ENCODE peak calls at places on chromosome 21, in seven cellular contexts. One of them, this sample, is unnamed.

GRCh38 chr21:44487831-44488230 is 32.5 kb downstream of the LRRC3 start:
- DNase-seq in fibroblast of lung: peak; percentile 38
- DNase-seq in aorta: no peak
- DNase-seq in heart left ventricle: no peak
- DNase-seq in left lung: no peak
- DNase-seq in breast epithelium: no peak
- DNase-seq in spleen: peak; percentile 58
- DNase-seq in this sample: no peak

GRCh38 chr21:19995253-19995652 is 1003.0 kb upstream of the NCAM2 start:
- DNase-seq in heart left ventricle: no peak
- DNase-seq in aorta: no peak
- DNase-seq in left lung: no peak
- DNase-seq in spleen: no peak
- DNase-seq in fibroblast of lung: no peak
- DNase-seq in breast epithelium: no peak
- DNase-seq in this sample: no peak

GRCh38 chr21:45502600-45502999 is 39.6 kb downstream of the SLC19A1 start:
- DNase-seq in fibroblast of lung: no peak
- DNase-seq in spleen: peak; percentile 46
- DNase-seq in heart left ventricle: no peak
- DNase-seq in breast epithelium: no peak
- DNase-seq in left lung: peak; percentile 35
- DNase-seq in aorta: peak; percentile 23
- DNase-seq in this sample: no peak

GRCh38 chr21:23162213-23162946 is 2164.2 kb downstream of the NCAM2 start:
- DNase-seq in fibroblast of lung: no peak
- DNase-seq in left lung: no peak
- DNase-seq in aorta: no peak
- DNase-seq in spleen: no peak
- DNase-seq in heart left ventricle: no peak
- DNase-seq in breast epithelium: no peak
- DNase-seq in this sample: no peak

GRCh38 chr21:33971492-33972013 is 55.9 kb upstream of the ATP5PO start:
- DNase-seq in left lung: no peak
- DNase-seq in breast epithelium: no peak
- DNase-seq in spleen: no peak
- DNase-seq in heart left ventricle: no peak
- DNase-seq in aorta: no peak
- DNase-seq in fibroblast of lung: no peak
- DNase-seq in this sample: no peak

GRCh38 chr21:45644041-45644906 is 749 bp downstream of the PCBP3 start:
- DNase-seq in heart left ventricle: no peak
- DNase-seq in fibroblast of lung: peak; percentile 28
- DNase-seq in spleen: no peak
- DNase-seq in left lung: no peak
- DNase-seq in breast epithelium: no peak
- DNase-seq in aorta: no peak
- DNase-seq in this sample: no peak

GRCh38 chr21:41166947-41167346 is 1.0 kb upstream of the BACE2 start:
- DNase-seq in spleen: no peak
- DNase-seq in heart left ventricle: peak; percentile 53
- DNase-seq in breast epithelium: peak; percentile 46
- DNase-seq in aorta: peak; percentile 67
- DNase-seq in fibroblast of lung: no peak
- DNase-seq in left lung: no peak
- DNase-seq in this sample: no peak

GRCh38 chr21:28959367-28960099 is 33.1 kb downstream of the LTN1 start:
- DNase-seq in breast epithelium: no peak
- DNase-seq in fibroblast of lung: peak; percentile 74
- DNase-seq in left lung: no peak
- DNase-seq in heart left ventricle: no peak
- DNase-seq in spleen: no peak
- DNase-seq in aorta: no peak
- DNase-seq in this sample: no peak

GRCh38 chr21:37670883-37671282 is 245.4 kb downstream of the KCNJ6 start:
- DNase-seq in heart left ventricle: no peak
- DNase-seq in breast epithelium: no peak
- DNase-seq in spleen: no peak
- DNase-seq in fibroblast of lung: peak; percentile 39
- DNase-seq in aorta: no peak
- DNase-seq in left lung: peak; percentile 49
- DNase-seq in this sample: no peak

GRCh38 chr21:14875186-14875585 is 189.6 kb downstream of the NRIP1 start:
- DNase-seq in heart left ventricle: no peak
- DNase-seq in aorta: no peak
- DNase-seq in left lung: no peak
- DNase-seq in spleen: no peak
- DNase-seq in fibroblast of lung: no peak
- DNase-seq in breast epithelium: no peak
- DNase-seq in this sample: no peak

GRCh38 chr21:17461014-17461413 is 51.8 kb upstream of the CXADR start:
- DNase-seq in heart left ventricle: peak; percentile 68
- DNase-seq in spleen: no peak
- DNase-seq in aorta: no peak
- DNase-seq in breast epithelium: no peak
- DNase-seq in left lung: no peak
- DNase-seq in fibroblast of lung: peak; percentile 93
- DNase-seq in this sample: no peak

GRCh38 chr21:27173052-27173451 is 206.2 kb upstream of the ADAMTS5 start:
- DNase-seq in heart left ventricle: no peak
- DNase-seq in breast epithelium: no peak
- DNase-seq in spleen: no peak
- DNase-seq in fibroblast of lung: peak; percentile 34
- DNase-seq in aorta: no peak
- DNase-seq in left lung: no peak
- DNase-seq in this sample: no peak

GRCh38 chr21:32687946-32688345 is 39.9 kb downstream of the SYNJ1 start:
- DNase-seq in heart left ventricle: no peak
- DNase-seq in fibroblast of lung: no peak
- DNase-seq in aorta: no peak
- DNase-seq in spleen: no peak
- DNase-seq in breast epithelium: no peak
- DNase-seq in left lung: no peak
- DNase-seq in this sample: no peak

GRCh38 chr21:44574457-44575306 is 1.2 kb downstream of the KRTAP10-4 start:
- DNase-seq in aorta: no peak
- DNase-seq in spleen: peak; percentile 70
- DNase-seq in heart left ventricle: no peak
- DNase-seq in fibroblast of lung: no peak
- DNase-seq in breast epithelium: no peak
- DNase-seq in left lung: no peak
- DNase-seq in this sample: no peak

GRCh38 chr21:26115899-26116298 is 54.7 kb downstream of the APP start:
- DNase-seq in spleen: no peak
- DNase-seq in breast epithelium: no peak
- DNase-seq in heart left ventricle: no peak
- DNase-seq in left lung: no peak
- DNase-seq in fibroblast of lung: peak; percentile 66
- DNase-seq in aorta: no peak
- DNase-seq in this sample: no peak

GRCh38 chr21:37207441-37208009 is 59.6 kb downstream of the VPS26C start:
- DNase-seq in spleen: peak; percentile 73
- DNase-seq in heart left ventricle: peak; percentile 53
- DNase-seq in breast epithelium: peak; percentile 72
- DNase-seq in aorta: peak; percentile 50
- DNase-seq in left lung: no peak
- DNase-seq in fibroblast of lung: peak; percentile 12
- DNase-seq in this sample: no peak

GRCh38 chr21:31218830-31219608 is 125.0 kb downstream of the TIAM1 start:
- DNase-seq in aorta: no peak
- DNase-seq in left lung: no peak
- DNase-seq in heart left ventricle: peak; percentile 59
- DNase-seq in fibroblast of lung: peak; percentile 73
- DNase-seq in spleen: no peak
- DNase-seq in breast epithelium: peak; percentile 68
- DNase-seq in this sample: peak; percentile 64

GRCh38 chr21:29423521-29423920 is 124.8 kb downstream of the BACH1 start:
- DNase-seq in spleen: no peak
- DNase-seq in breast epithelium: no peak
- DNase-seq in fibroblast of lung: no peak
- DNase-seq in left lung: no peak
- DNase-seq in heart left ventricle: no peak
- DNase-seq in aorta: no peak
- DNase-seq in this sample: no peak

GRCh38 chr21:28605138-28605537 is 387.5 kb downstream of the LTN1 start:
- DNase-seq in breast epithelium: no peak
- DNase-seq in left lung: no peak
- DNase-seq in heart left ventricle: no peak
- DNase-seq in aorta: no peak
- DNase-seq in spleen: no peak
- DNase-seq in fibroblast of lung: no peak
- DNase-seq in this sample: no peak

GRCh38 chr21:37530901-37531351 is 164.4 kb downstream of the DYRK1A start:
- DNase-seq in left lung: no peak
- DNase-seq in spleen: no peak
- DNase-seq in aorta: no peak
- DNase-seq in heart left ventricle: no peak
- DNase-seq in fibroblast of lung: no peak
- DNase-seq in breast epithelium: no peak
- DNase-seq in this sample: no peak

GRCh38 chr21:32461503-32461902 is 49.0 kb downstream of the EVA1C start:
- DNase-seq in aorta: no peak
- DNase-seq in breast epithelium: no peak
- DNase-seq in fibroblast of lung: no peak
- DNase-seq in left lung: no peak
- DNase-seq in heart left ventricle: no peak
- DNase-seq in spleen: no peak
- DNase-seq in this sample: no peak

GRCh38 chr21:44509539-44509938 is 30.5 kb downstream of the KRTAP10-1 start:
- DNase-seq in fibroblast of lung: no peak
- DNase-seq in aorta: peak; percentile 47
- DNase-seq in spleen: no peak
- DNase-seq in left lung: peak; percentile 82
- DNase-seq in heart left ventricle: peak; percentile 90
- DNase-seq in breast epithelium: peak; percentile 87
- DNase-seq in this sample: no peak

GRCh38 chr21:45329261-45330074 is 41.8 kb upstream of the POFUT2 start:
- DNase-seq in breast epithelium: no peak
- DNase-seq in fibroblast of lung: no peak
- DNase-seq in spleen: peak; percentile 61
- DNase-seq in left lung: peak; percentile 83
- DNase-seq in heart left ventricle: peak; percentile 24
- DNase-seq in aorta: no peak
- DNase-seq in this sample: no peak

GRCh38 chr21:31972622-31973021 is 99.8 kb downstream of the HUNK start:
- DNase-seq in aorta: no peak
- DNase-seq in left lung: no peak
- DNase-seq in heart left ventricle: no peak
- DNase-seq in breast epithelium: no peak
- DNase-seq in fibroblast of lung: no peak
- DNase-seq in spleen: no peak
- DNase-seq in this sample: no peak

GRCh38 chr21:29233611-29234540 is 64.8 kb upstream of the BACH1 start:
- DNase-seq in left lung: no peak
- DNase-seq in heart left ventricle: no peak
- DNase-seq in fibroblast of lung: no peak
- DNase-seq in aorta: no peak
- DNase-seq in breast epithelium: no peak
- DNase-seq in spleen: no peak
- DNase-seq in this sample: no peak

GRCh38 chr21:26800001-26800400 is 45.2 kb downstream of the ADAMTS1 start:
- DNase-seq in heart left ventricle: no peak
- DNase-seq in aorta: no peak
- DNase-seq in spleen: no peak
- DNase-seq in left lung: no peak
- DNase-seq in breast epithelium: no peak
- DNase-seq in fibroblast of lung: peak; percentile 46
- DNase-seq in this sample: no peak

GRCh38 chr21:37647781-37648180 is 268.5 kb downstream of the KCNJ6 start:
- DNase-seq in spleen: no peak
- DNase-seq in aorta: no peak
- DNase-seq in left lung: no peak
- DNase-seq in fibroblast of lung: no peak
- DNase-seq in heart left ventricle: no peak
- DNase-seq in breast epithelium: no peak
- DNase-seq in this sample: no peak

DNA sequence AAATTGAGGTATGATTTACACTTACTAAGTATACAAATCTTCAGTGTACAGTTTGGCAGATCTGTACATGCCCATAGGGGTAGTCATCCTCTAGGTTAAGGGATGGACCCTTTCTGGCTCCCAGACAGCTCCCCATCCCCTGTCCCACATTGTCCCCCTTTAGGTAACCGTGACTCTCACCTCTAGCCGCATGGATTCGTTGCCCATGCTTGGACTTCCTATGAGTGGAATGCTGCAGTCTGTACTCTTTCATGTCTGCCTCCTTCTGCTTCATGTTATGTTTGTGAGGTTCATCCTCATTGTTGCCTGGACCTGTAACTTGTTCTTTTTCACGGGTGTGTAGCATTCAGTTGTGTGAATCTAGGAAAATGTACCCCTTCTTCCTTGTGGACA is 20.3 kb downstream of the SLC37A1 start:
- DNase-seq in breast epithelium: no peak
- DNase-seq in fibroblast of lung: no peak
- DNase-seq in heart left ventricle: no peak
- DNase-seq in spleen: no peak
- DNase-seq in left lung: no peak
- DNase-seq in aorta: no peak
- DNase-seq in this sample: no peak
- H3K4me1 ChIP-seq in breast epithelium: no peaks in the 10 kb centered on the region
- H3K4me1 ChIP-seq in fibroblast of lung: no peaks in the 10 kb centered on the region
- H3K4me1 ChIP-seq in heart left ventricle: peaks cover 12% of the 10 kb centered on the region
- H3K4me1 ChIP-seq in spleen: peaks cover 50% of the 10 kb centered on the region
- H3K4me1 ChIP-seq in left lung: peaks cover 31% of the 10 kb centered on the region
- H3K4me1 ChIP-seq in aorta: no peaks in the 10 kb centered on the region
- H3K4me1 ChIP-seq in this sample: no peaks in the 10 kb centered on the region

DNA sequence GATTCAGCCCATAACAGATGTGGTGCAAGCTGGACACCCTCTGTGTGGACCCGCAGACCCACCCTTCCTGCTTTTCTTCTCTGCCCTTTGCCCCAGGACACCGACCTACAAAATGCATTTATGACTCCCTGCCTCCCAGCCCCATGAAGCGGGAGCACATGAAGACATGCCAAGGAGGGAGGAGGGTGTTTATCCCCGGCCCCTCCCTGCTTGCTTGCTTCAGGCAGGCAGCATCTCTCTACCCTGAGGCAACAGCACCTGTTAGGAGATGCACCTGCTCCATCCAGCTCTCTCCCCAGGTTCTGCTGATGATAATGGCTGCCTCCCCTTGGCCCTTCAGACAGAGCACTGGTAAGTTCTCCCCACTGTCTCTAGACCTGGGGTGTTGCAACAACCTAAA is 187.5 kb downstream of the PSMG1 start:
- DNase-seq in left lung: no peak
- DNase-seq in heart left ventricle: no peak
- DNase-seq in aorta: no peak
- DNase-seq in spleen: no peak
- DNase-seq in breast epithelium: no peak
- DNase-seq in fibroblast of lung: no peak
- DNase-seq in this sample: no peak
- H3K4me1 ChIP-seq in left lung: peaks cover 95% of the 10 kb centered on the region
- H3K4me1 ChIP-seq in heart left ventricle: peaks cover 87% of the 10 kb centered on the region
- H3K4me1 ChIP-seq in aorta: no peaks in the 10 kb centered on the region
- H3K4me1 ChIP-seq in spleen: peaks cover 31% of the 10 kb centered on the region
- H3K4me1 ChIP-seq in breast epithelium: peaks cover 6% of the 10 kb centered on the region
- H3K4me1 ChIP-seq in fibroblast of lung: peaks cover 19% of the 10 kb centered on the region
- H3K4me1 ChIP-seq in this sample: no peaks in the 10 kb centered on the region

GRCh38 chr21:39637197-39637970 is 24.6 kb downstream of the B3GALT5 start:
- DNase-seq in fibroblast of lung: no peak
- DNase-seq in aorta: no peak
- DNase-seq in breast epithelium: no peak
- DNase-seq in spleen: no peak
- DNase-seq in left lung: no peak
- DNase-seq in heart left ventricle: no peak
- DNase-seq in this sample: no peak
- H3K4me1 ChIP-seq in fibroblast of lung: peaks cover 5% of the 10 kb centered on the region
- H3K4me1 ChIP-seq in aorta: no peaks in the 10 kb centered on the region
- H3K4me1 ChIP-seq in breast epithelium: no peaks in the 10 kb centered on the region
- H3K4me1 ChIP-seq in spleen: no peaks in the 10 kb centered on the region
- H3K4me1 ChIP-seq in left lung: no peaks in the 10 kb centered on the region
- H3K4me1 ChIP-seq in heart left ventricle: no peaks in the 10 kb centered on the region
- H3K4me1 ChIP-seq in this sample: no peaks in the 10 kb centered on the region

GRCh38 chr21:35882791-35883240 is 177.5 kb downstream of the SETD4 start:
- DNase-seq in left lung: no peak
- DNase-seq in breast epithelium: peak; percentile 57
- DNase-seq in spleen: no peak
- DNase-seq in heart left ventricle: no peak
- DNase-seq in aorta: no peak
- DNase-seq in fibroblast of lung: peak; percentile 37
- DNase-seq in this sample: no peak
- H3K4me1 ChIP-seq in left lung: no peaks in the 10 kb centered on the region
- H3K4me1 ChIP-seq in breast epithelium: no peaks in the 10 kb centered on the region
- H3K4me1 ChIP-seq in spleen: no peaks in the 10 kb centered on the region
- H3K4me1 ChIP-seq in heart left ventricle: no peaks in the 10 kb centered on the region
- H3K4me1 ChIP-seq in aorta: no peaks in the 10 kb centered on the region
- H3K4me1 ChIP-seq in fibroblast of lung: no peaks in the 10 kb centered on the region
- H3K4me1 ChIP-seq in this sample: peaks cover 20% of the 10 kb centered on the region